ENCODE peak calls at places on chromosomes 5 and 9, in five cellular contexts. P is mesenchymal stem cell, Z is IMR-90, Y is neuronal stem cell, F is H1. W is an unnamed sample.

GRCh38 chr5:109350537-109351270 is 59.1 kb downstream of the PJA2 start:
- DNase-seq in P (no peak), Z (peak), Y (no peak), F (no peak), W (no peak)

GRCh38 chr5:77990020-77990419 is 213.9 kb upstream of the TBCA start:
- DNase-seq in P (no peak), Z (no peak), Y (no peak), F (no peak), W (peak)

GRCh38 chr5:76716456-76717157 is 681 bp downstream of the F2R start:
- DNase-seq in P (peak), Z (no peak), Y (peak), F (no peak), W (peak)

GRCh38 chr5:172311605-172312004 is 28.0 kb upstream of the UBTD2 start:
- DNase-seq in P (no peak), Z (no peak), Y (no peak), F (no peak), W (no peak)

GRCh38 chr5:177399903-177400868 is at the start of gene PFN3:
- DNase-seq in P (no peak), Z (peak), Y (no peak), F (no peak), W (peak)

GRCh38 chr9:131657031-131657377 is 82.9 kb downstream of the RAPGEF1 start:
- DNase-seq in P (no peak), Z (no peak), Y (no peak), F (no peak), W (no peak)

GRCh38 chr5:176612008-176612407 is 2.1 kb upstream of the GPRIN1 start:
- DNase-seq in P (no peak), Z (no peak), Y (no peak), F (no peak), W (no peak)

GRCh38 chr5:137565450-137565849 is 66.3 kb upstream of the SPOCK1 start:
- DNase-seq in P (no peak), Z (peak), Y (no peak), F (no peak), W (no peak)

GRCh38 chr5:104914536-104915070 is 1352.0 kb upstream of the NUDT12 start:
- DNase-seq in P (no peak), Z (no peak), Y (no peak), F (no peak), W (no peak)

GRCh38 chr9:108972186-108972585 is 38.0 kb downstream of the ABITRAM start:
- DNase-seq in P (no peak), Z (no peak), Y (no peak), F (no peak), W (no peak)

GRCh38 chr5:172428224-172429166 is 25.8 kb downstream of the SH3PXD2B start:
- DNase-seq in P (no peak), Z (no peak), Y (no peak), F (no peak), W (no peak)

GRCh38 chr5:173598686-173599085 is 17.8 kb downstream of the BOD1 start:
- DNase-seq in P (no peak), Z (peak), Y (no peak), F (no peak), W (no peak)

GRCh38 chr5:145936401-145937131 is at the start of gene SH3RF2:
- DNase-seq in P (peak), Z (peak), Y (peak), F (peak), W (peak)
- H2BK15ac ChIP-seq in P (no peak), Z (no peak), Y (no peak), F (no peak), W (no peak)

GRCh38 chr9:124284940-124285441 is 27.2 kb downstream of the NEK6 start:
- DNase-seq in P (peak), Z (peak), Y (no peak), F (no peak), W (no peak)
- H4K91ac ChIP-seq in P (peak), Z (peak), Y (no peak), F (no peak), W (no peak)

GRCh38 chr9:95060246-95060645 is 257.3 kb downstream of the FANCC start:
- DNase-seq in P (no peak), Z (no peak), Y (no peak), F (no peak), W (no peak)

GRCh38 chr9:95057121-95057520 is 260.4 kb downstream of the FANCC start:
- DNase-seq in P (peak), Z (peak), Y (no peak), F (no peak), W (no peak)

GRCh38 chr9:95058121-95058785 is 259.3 kb downstream of the FANCC start:
- DNase-seq in P (no peak), Z (no peak), Y (no peak), F (no peak), W (no peak)

GRCh38 chr9:95060916-95061315 is 256.6 kb downstream of the FANCC start:
- DNase-seq in P (no peak), Z (no peak), Y (no peak), F (no peak), W (no peak)

DNA sequence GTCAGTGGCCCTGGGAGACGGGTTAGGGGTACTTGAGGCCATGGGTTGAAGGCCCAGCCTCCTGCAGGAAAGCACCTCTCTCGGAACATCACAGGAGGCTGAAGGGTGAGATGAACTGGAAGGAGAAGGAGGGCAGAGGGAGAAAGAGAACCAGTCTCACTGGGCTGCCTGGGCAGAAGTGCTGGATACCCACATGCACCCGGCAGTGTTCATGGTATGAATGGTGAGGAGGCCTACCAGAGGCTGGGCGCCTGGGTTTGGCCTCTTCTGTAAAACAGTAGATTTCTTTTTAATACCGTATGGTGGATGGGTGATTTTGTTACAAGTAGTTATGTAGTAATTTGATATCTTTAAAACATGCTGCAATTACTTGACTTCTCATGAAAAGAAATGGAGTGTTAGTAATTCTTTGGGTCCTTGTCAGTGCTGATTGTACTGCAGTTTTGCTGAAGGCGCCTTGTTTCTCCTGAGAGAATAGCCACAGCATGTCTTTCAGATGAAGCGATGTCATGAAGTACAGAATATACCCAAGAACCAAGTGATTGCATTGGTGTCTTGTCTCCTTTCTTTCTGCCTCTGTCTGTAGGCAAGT is 258.6 kb downstream of the FANCC start:
- DNase-seq in P (no peak), Z (peak), Y (no peak), F (no peak), W (no peak)
- H3K27ac ChIP-seq in P (no peak), Z (peak), Y (no peak), F (no peak), W (no peak)

GRCh38 chr5:169270827-169271226 is 30.1 kb downstream of the SLIT3 start:
- DNase-seq in P (no peak), Z (no peak), Y (no peak), F (no peak), W (no peak)
- H2BK15ac ChIP-seq in P (no peak), Z (no peak), Y (no peak), F (no peak), W (no peak)

DNA sequence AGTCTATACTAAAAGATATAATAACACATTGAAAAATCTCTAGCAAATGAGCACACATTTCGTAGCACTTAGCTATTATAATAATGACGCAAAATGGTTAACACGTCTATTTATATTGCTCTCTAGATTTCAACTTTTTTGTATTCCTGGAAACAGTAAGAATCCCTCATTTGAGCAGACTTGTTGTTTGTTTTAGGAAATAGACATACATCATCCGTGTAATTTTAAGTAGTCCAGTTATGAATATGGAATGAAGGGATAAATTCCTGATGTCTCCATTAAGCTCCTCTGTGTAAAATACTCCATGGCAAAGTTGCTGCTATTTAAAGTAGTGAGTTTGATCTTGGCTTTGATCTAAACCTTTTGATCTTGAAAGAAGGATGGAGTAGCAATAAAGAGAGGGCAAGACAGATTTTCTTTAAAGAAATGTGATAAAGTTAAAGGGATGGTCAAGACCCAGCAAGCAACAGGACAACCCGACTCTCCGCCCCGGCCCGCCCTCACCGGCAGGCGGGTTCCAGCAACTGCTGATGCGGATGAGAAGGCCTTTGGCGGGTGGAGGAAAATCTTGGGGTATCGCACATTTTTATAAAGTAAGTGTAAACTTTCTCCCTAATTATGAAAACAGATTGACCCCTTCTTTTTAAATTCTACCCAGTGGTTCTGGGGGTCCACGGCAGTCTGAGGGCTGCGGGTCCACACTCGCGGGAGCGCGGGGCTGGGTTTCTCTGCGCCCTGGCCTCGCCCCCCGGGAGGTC is 277.4 kb downstream of the AOPEP start:
- DNase-seq in P (peak), Z (peak), Y (no peak), F (no peak), W (peak)
- H4K91ac ChIP-seq in P (peak), Z (peak), Y (no peak), F (no peak), W (no peak)

DNA sequence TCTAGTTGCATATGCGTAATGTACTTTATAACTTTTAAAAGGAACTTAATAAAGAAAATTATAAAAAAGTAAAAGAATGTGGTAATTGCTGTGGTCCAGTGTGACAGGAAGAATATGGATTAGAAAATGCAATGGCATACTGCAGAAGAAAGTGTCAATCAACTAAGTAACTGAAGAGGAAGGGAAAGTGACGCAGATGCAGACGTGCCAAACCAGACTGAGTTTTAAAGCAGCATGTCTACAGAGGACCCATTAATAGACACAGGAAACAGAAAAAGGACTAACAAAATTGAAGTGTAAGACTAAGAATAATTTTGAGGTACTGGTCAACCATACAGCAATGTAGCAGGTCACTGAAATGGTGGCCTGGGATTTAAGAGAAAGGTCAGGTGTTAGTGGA is 73.3 kb downstream of the DPYSL3 start:
- DNase-seq in P (no peak), Z (no peak), Y (no peak), F (no peak), W (no peak)
- H3K27ac ChIP-seq in P (no peak), Z (no peak), Y (peak), F (no peak), W (no peak)

DNA sequence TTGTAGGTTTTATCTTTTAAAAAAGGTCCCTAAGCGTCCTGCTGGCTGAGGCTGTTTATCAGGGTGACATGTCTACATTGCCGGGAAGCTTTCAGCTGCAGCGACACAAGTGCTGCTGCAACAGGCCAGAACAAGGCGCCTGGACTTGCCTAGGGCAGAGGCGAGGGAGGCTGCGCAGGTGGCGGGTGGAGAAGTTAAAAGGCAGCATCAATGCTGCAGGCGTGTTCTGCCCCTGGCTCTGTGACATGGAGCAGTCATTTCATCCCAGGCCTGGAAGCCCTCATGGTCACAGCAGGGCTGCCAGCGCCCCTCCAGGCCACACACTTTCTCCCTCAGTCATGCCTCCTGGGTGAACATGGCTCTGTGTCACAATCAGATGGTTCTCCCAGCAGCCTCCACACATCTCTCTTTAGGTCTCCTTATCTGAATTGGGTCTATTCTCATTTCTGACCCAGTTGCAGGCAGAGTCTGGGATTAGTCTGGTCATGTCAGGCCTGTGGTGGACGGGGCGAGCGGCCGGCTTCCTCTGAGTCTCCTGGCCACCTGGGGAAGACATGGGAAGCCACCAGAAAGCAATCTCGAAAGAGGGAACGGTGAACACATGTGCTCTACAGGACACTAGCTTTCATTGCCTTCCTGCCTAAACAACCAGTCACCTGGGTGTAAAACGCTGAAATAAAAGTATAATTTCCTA is 41.3 kb downstream of the IRX2 start:
- DNase-seq in P (no peak), Z (no peak), Y (no peak), F (no peak), W (no peak)
- H2BK15ac ChIP-seq in P (no peak), Z (no peak), Y (peak), F (no peak), W (no peak)

DNA sequence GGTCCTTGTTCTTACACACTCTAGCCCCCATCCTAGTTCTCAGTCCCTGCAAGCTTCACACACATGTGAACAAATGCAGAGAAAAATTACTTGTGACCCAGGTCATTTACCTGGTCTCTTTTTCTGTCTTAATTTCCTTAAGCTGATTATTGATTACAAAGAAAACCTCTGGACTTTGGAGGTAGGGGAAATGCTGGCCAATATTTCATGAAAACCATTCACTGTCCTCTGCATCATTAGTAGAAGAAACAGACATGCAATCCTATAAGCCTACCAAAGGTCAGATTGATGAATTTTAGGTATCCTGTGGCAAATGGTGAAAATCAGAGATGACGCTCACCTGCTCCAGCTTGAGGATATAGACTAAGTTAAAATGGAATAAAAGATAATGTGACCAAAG is 366.8 kb downstream of the ARRDC3 start:
- DNase-seq in P (no peak), Z (no peak), Y (no peak), F (no peak), W (no peak)
- H4K91ac ChIP-seq in P (no peak), Z (no peak), Y (no peak), F (no peak), W (no peak)

DNA sequence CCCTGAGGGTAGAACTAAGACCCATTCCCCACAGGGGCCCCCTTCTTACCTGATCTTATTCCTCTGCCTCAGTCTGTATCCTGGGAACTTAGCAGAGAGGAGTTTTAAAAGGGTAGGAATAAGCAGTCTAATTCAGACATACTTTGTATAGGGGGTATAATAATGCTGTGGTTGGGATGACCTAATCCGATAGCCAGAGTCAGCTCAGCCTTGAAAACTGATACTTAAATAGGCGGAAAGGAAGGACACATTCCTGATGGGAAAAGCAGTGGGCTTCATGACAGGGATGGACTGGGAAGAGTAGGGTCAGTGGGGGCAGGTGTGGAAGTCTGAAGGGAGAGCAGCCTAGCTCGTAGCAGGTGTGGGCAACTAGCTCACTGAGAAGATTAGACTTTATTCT is 52.2 kb upstream of the TESK1 start:
- DNase-seq in P (no peak), Z (peak), Y (no peak), F (no peak), W (no peak)
- H3K27ac ChIP-seq in P (peak), Z (peak), Y (no peak), F (no peak), W (no peak)

DNA sequence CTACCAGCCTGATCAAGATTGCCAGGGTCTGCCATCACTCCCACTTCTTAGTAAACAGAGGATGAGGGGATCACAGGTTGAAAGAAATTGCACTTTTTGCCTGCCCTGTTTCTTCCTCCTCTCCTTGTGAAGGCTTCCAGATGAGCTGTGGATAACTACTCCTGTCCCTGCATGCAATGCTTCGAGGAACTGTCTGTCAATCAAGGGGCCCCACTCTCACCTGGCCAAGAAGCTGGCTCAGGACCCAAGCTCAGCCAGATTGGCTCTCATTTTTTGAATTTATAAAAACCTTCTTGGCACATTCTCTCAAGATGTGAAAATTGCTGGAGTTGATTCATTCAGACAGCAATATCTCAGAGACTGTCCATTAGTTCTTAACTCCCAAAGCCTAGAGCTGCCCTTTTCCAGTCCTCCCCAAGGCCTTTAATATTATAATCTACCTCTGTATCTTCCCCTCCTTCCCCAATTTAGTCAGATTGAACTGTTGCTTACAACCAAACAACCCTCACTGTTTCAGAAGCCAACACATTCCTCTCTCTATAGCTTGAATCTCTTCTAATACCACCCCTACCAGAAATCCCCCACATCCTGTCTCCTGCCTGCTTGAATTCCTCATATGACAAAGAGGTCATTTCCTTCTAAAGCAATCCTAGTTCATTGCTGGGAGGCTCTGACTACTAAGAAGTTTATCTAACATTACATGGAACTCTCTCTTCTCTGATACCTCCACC is 11.3 kb downstream of the SPARC start:
- DNase-seq in P (peak), Z (peak), Y (no peak), F (no peak), W (no peak)
- H2BK15ac ChIP-seq in P (no peak), Z (peak), Y (no peak), F (no peak), W (no peak)

W was measured in H9.